ENCODE peak calls at places on chromosomes 4 and X, in eight cellular contexts. J is memory B cell; C is activated T-helper 1 cell treated with anti-CD3 and anti-CD28 coated beads, Interleukin-2, amount 50 U/mL, for 16 hours; P is HT1080; E is neural crest cell; G is activated CD4-positive, alpha-beta T cell treated with anti-CD3 and anti-CD28 coated beads for 1 hour; B is thoracic aorta; L is lower leg skin. O is an unnamed sample.

GRCh38 chr4:19382993-19383392 is 868.7 kb upstream of the SLIT2 start:
- DNase-seq in J (no peak), C (no peak), P (peak), E (no peak), G (no peak), B (no peak), L (peak), O (no peak)

GRCh38 chr4:135249006-135249405 is 1047.4 kb upstream of the PABPC4L start:
- DNase-seq in J (no peak), C (no peak), P (no peak), E (no peak), G (no peak), B (no peak), L (no peak), O (peak)

GRCh38 chrX:118116308-118117068 is at the start of gene KLHL13:
- DNase-seq in J (no peak), C (no peak), P (peak), E (peak), G (no peak), B (no peak), L (no peak), O (peak)

GRCh38 chr4:73312967-73313366 is 54.4 kb upstream of the ANKRD17 start:
- DNase-seq in J (no peak), C (no peak), P (no peak), E (no peak), G (no peak), B (no peak), L (no peak), O (no peak)

GRCh38 chr4:74423101-74423500 is 21.8 kb upstream of the AREG start:
- DNase-seq in J (no peak), C (no peak), P (no peak), E (no peak), G (no peak), B (no peak), L (no peak), O (no peak)

GRCh38 chr4:5199142-5199541 is 147.9 kb downstream of the STK32B start:
- DNase-seq in J (no peak), C (no peak), P (no peak), E (no peak), G (no peak), B (no peak), L (no peak), O (peak)

GRCh38 chrX:23515028-23515427 is 152.3 kb upstream of the PRDX4 start:
- DNase-seq in J (no peak), C (no peak), P (no peak), E (no peak), G (no peak), B (no peak), L (no peak), O (no peak)

GRCh38 chrX:107450823-107451509 is 1.5 kb downstream of the FRMPD3 start:
- DNase-seq in J (no peak), C (no peak), P (no peak), E (peak), G (no peak), B (no peak), L (no peak), O (peak)

GRCh38 chr4:92106816-92107215 is 196.9 kb upstream of the GRID2 start:
- DNase-seq in J (no peak), C (no peak), P (no peak), E (no peak), G (no peak), B (no peak), L (no peak), O (no peak)

GRCh38 chrX:29295987-29296680 is 708.9 kb downstream of the IL1RAPL1 start:
- DNase-seq in J (no peak), C (no peak), P (peak), E (no peak), G (no peak), B (no peak), L (no peak), O (no peak)

O was measured in mesendoderm.